ENCODE peak calls at places on chromosomes 7 and 10, in nine cellular contexts. G is heart left ventricle; R is cardiac muscle cell; M is effector memory CD4-positive, alpha-beta T cell; Z is PC-3; K is HCT116; B is uterus; O is naive thymus-derived CD4-positive, alpha-beta T cell; C is heart right ventricle. V is an unnamed sample. For H3K4me1, the result is how much of the 10 kb centered on the place peaks cover.

GRCh38 chr7:150941983-150942590 is 36.0 kb downstream of the KCNH2 start:
- DNase-seq in B (peak), O (peak), R (peak), M (peak), C (peak), Z (peak), K (no peak), G (peak), V (peak)

GRCh38 chr10:16891375-16892313 is 74.4 kb upstream of the RSU1 start:
- DNase-seq in C (peak), K (peak), O (peak), R (peak), G (peak), Z (peak), B (peak), M (peak), V (peak)

GRCh38 chr7:64180989-64181388 is 26.0 kb upstream of the ZNF735 start:
- DNase-seq in C (no peak), B (no peak), R (no peak), O (no peak), Z (peak), M (no peak), G (no peak), K (no peak), V (no peak)

GRCh38 chr10:22874189-22874854 is 53.5 kb upstream of the ARMC3 start:
- DNase-seq in K (no peak), C (no peak), Z (no peak), R (no peak), M (no peak), G (no peak), B (no peak), O (no peak), V (no peak)

GRCh38 chr10:64733980-64734379 is 1212.8 kb downstream of the REEP3 start:
- DNase-seq in Z (peak), K (peak), R (peak), O (no peak), C (no peak), M (no peak), B (no peak), G (no peak), V (peak)

GRCh38 chr7:113076703-113077102 is 9.9 kb downstream of the GPR85 start:
- DNase-seq in G (no peak), C (no peak), B (no peak), R (no peak), O (no peak), Z (no peak), M (no peak), K (no peak), V (no peak)

GRCh38 chr7:22702516-22702915 is 24.5 kb upstream of the IL6 start:
- DNase-seq in G (no peak), K (no peak), Z (no peak), C (no peak), B (no peak), R (no peak), O (no peak), M (no peak), V (no peak)

GRCh38 chr10:69649771-69650550 is 19.9 kb downstream of the FAM241B start:
- DNase-seq in M (no peak), G (no peak), K (no peak), O (no peak), R (peak), Z (peak), C (no peak), B (no peak), V (no peak)

GRCh38 chr10:102963237-102963886 is 45.3 kb downstream of the CNNM2 start:
- DNase-seq in R (no peak), O (no peak), M (no peak), Z (peak), C (no peak), K (no peak), G (no peak), B (no peak), V (no peak)

GRCh38 chr10:25698638-25699037 is 235.4 kb upstream of the MYO3A start:
- DNase-seq in C (no peak), G (no peak), Z (no peak), B (no peak), R (no peak), O (no peak), K (no peak), M (no peak), V (no peak)

DNA sequence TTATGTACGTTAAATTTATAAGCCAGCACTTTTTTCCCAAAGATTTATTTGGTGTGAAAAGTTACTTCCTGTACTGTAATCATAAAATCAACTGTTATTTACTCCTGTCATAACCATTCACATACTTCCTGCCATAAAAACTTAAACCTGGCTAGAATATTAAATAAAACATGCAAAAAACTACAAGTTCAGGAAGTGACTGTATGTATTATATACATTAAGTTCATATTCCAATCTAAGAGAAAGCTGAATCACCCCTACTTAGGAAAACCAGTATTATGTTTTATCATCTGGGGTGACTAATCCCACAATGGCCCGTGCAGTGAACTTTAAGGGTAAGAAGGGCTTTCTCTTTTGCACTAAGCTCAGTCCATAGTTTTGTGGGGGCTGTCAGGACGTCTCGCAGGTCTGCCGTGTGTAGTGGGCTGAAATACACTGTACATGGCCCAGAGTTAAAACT is 183.7 kb upstream of the KLF14 start:
- DNase-seq in Z (peak), B (no peak), R (no peak), G (no peak), C (no peak), K (no peak), O (no peak), M (no peak), V (peak)
- H3K4me1 ChIP-seq in Z (half or more), B (under half), R (under half), G (half or more), C (half or more), K (half or more), O (under half), M (half or more), V (half or more)

DNA sequence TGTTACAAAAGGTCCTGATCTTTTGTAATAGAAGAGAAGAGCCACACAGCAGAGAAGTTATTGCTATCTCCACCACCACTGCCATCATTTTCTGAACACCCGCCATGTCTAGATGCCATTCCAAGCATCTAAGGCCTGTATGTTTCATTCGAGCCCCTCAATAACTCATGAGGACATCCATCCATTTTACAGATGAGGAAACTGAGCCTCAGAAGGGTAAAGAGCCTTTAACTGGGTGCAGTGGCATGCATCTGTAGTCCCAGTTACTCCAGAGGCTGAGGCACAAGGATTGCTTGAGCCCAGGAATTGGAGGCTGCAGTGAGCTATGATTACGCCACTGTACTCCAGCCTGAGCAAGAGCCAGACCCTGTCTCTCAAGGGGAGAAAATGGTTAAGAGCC is 39.3 kb downstream of the UBE2H start:
- DNase-seq in Z (no peak), G (no peak), B (no peak), O (no peak), M (no peak), K (no peak), R (no peak), C (no peak), V (no peak)
- H3K4me1 ChIP-seq in Z (under half), G (half or more), B (under half), O (under half), M (under half), K (half or more), R (under half), C (half or more), V (under half)

GRCh38 chr10:21526952-21527633 is 1.6 kb upstream of the SKIDA1 start:
- DNase-seq in G (peak), O (peak), K (no peak), R (peak), M (no peak), C (peak), Z (peak), B (peak), V (peak)
- H3K4me1 ChIP-seq in G (under half), O (under half), K (half or more), R (under half), M (under half), C (under half), Z (under half), B (under half), V (under half)

GRCh38 chr7:99379043-99379577 is 4.6 kb downstream of the ARPC1B start:
- DNase-seq in M (peak), C (peak), R (no peak), Z (peak), G (peak), O (no peak), K (no peak), B (peak), V (peak)
- H3K4me1 ChIP-seq in M (half or more), C (half or more), R (under half), Z (under half), G (half or more), O (under half), K (under half), B (under half), V (under half)

GRCh38 chr7:134766779-134767566 is 12.5 kb upstream of the CALD1 start:
- DNase-seq in C (no peak), Z (no peak), O (no peak), B (no peak), M (no peak), K (no peak), G (peak), R (no peak), V (peak)
- H3K4me1 ChIP-seq in C (under half), Z (under half), O (under half), B (under half), M (under half), K (under half), G (under half), R (under half), V (under half)

GRCh38 chr10:593901-594457 is 95.5 kb downstream of the DIP2C start:
- DNase-seq in B (peak), Z (no peak), R (no peak), M (no peak), C (peak), K (no peak), G (no peak), O (no peak), V (no peak)

GRCh38 chr10:593016-593415 is 96.5 kb downstream of the DIP2C start:
- DNase-seq in R (no peak), C (no peak), K (no peak), B (no peak), O (no peak), Z (no peak), M (no peak), G (no peak), V (no peak)

GRCh38 chr10:595473-595872 is 94.0 kb downstream of the DIP2C start:
- DNase-seq in G (no peak), B (no peak), K (no peak), R (no peak), O (no peak), M (no peak), Z (no peak), C (no peak), V (no peak)

GRCh38 chr10:593421-593820 is 96.0 kb downstream of the DIP2C start:
- DNase-seq in C (no peak), B (no peak), Z (no peak), M (no peak), G (no peak), R (no peak), K (no peak), O (no peak), V (no peak)

DNA sequence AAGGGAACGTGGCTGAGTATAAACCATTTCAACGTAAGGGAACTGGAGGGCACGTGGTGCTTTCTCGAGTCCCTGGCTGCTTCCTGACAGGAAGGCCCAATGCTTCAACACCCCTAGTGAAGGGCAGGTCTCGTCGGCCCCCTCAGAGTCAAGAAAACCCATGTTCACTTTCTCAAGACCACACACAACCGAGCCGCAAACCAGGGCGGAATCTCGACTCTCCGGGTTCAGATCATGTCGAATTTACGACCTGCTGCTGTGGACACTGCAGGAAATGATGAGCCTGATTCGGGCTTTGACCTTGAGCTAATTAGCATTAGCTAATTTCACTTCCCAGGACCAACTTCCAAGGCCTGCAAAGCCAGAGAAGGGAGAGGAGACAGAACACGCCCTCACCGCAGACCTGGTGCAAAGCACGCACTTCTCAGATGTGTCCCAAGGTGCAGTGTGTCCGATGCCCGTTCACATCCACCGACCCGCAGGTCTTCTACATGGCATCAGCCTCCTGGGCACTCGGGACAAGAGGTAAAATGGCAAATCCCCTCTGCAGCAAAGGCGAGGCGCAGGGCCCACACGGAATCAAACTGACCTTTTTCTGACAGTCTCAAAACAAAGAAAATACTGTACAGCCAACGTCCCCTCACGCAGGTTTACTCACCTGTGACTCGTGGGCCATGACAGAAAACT is 94.7 kb downstream of the DIP2C start:
- DNase-seq in Z (no peak), B (no peak), G (no peak), R (no peak), M (no peak), O (no peak), K (no peak), C (no peak), V (no peak)
- H3K4me1 ChIP-seq in Z (under half), B (under half), G (under half), R (under half), M (under half), O (under half), K (under half), C (under half), V (under half)

V was measured in mucosa of descending colon.